ENCODE peak calls at places on chromosomes 3 and 15, in six cellular contexts. Z is mammary epithelial cell, Y is IMR-90, R is AG09319, O is fibroblast of mammary gland, C is breast epithelium. L is an unnamed sample.
A peak's percentile ranks its signal among the peaks of the same experiment; 100 is the strongest.

GRCh38 chr3:11541321-11542303 is 102.1 kb downstream of the VGLL4 start:
- DNase-seq in Z (no peak), Y (no peak), R (no peak), O (no peak), C (no peak), L (no peak)

GRCh38 chr15:81480645-81481053 is 106.6 kb upstream of the TMC3 start:
- DNase-seq in Z (peak; percentile 27), Y (peak; percentile 69), R (peak; percentile 29), O (peak; percentile 59), C (no peak), L (no peak)

GRCh38 chr15:40340038-40340739 is 550 bp downstream of the CCDC9B start:
- DNase-seq in Z (no peak), Y (peak; percentile 73), R (peak; percentile 54), O (peak; percentile 45), C (no peak), L (no peak)

GRCh38 chr3:146503459-146504202 is 34.3 kb upstream of the PLSCR2 start:
- DNase-seq in Z (peak; percentile 92), Y (peak; percentile 95), R (peak; percentile 44), O (peak; percentile 97), C (no peak), L (no peak)

GRCh38 chr15:22884344-22884743 is 45.9 kb downstream of the NIPA2 start:
- DNase-seq in Z (no peak), Y (no peak), R (no peak), O (no peak), C (no peak), L (no peak)

GRCh38 chr3:49617390-49618013 is 56.6 kb upstream of the APEH start:
- DNase-seq in Z (no peak), Y (no peak), R (no peak), O (no peak), C (no peak), L (no peak)

GRCh38 chr15:34366271-34367043 is 539 bp downstream of the LPCAT4 start:
- DNase-seq in Z (peak; percentile 74), Y (peak; percentile 36), R (no peak), O (peak; percentile 62), C (no peak), L (no peak)

GRCh38 chr3:8318002-8318649 is 183.5 kb upstream of the LMCD1 start:
- DNase-seq in Z (no peak), Y (peak; percentile 82), R (no peak), O (peak; percentile 55), C (no peak), L (no peak)

GRCh38 chr3:82506204-82506603 is 744.8 kb upstream of the GBE1 start:
- DNase-seq in Z (no peak), Y (no peak), R (no peak), O (no peak), C (no peak), L (no peak)

GRCh38 chr3:99250272-99250671 is 348.8 kb upstream of the DCBLD2 start:
- DNase-seq in Z (peak; percentile 78), Y (peak; percentile 58), R (no peak), O (peak; percentile 62), C (no peak), L (no peak)

GRCh38 chr3:45545476-45545875 is 49.1 kb upstream of the LIMD1 start:
- DNase-seq in Z (no peak), Y (peak; percentile 45), R (no peak), O (peak; percentile 51), C (no peak), L (no peak)

GRCh38 chr3:21618695-21619094 is 132.3 kb downstream of the ZNF385D start:
- DNase-seq in Z (no peak), Y (no peak), R (no peak), O (no peak), C (no peak), L (no peak)

GRCh38 chr3:113063126-113063894 is 72.5 kb downstream of the GTPBP8 start:
- DNase-seq in Z (peak; percentile 48), Y (no peak), R (no peak), O (peak; percentile 63), C (no peak), L (no peak)

GRCh38 chr3:107117922-107118576 is 259.2 kb upstream of the CCDC54 start:
- DNase-seq in Z (peak; percentile 41), Y (peak; percentile 80), R (peak; percentile 52), O (peak; percentile 86), C (no peak), L (no peak)

GRCh38 chr3:147410126-147410517 is 957 bp downstream of the ZIC1 start:
- DNase-seq in Z (no peak), Y (no peak), R (no peak), O (no peak), C (no peak), L (no peak)

GRCh38 chr3:184110316-184110725 is 13.5 kb downstream of the HTR3E start:
- DNase-seq in Z (peak; percentile 37), Y (peak; percentile 79), R (no peak), O (peak; percentile 74), C (no peak), L (no peak)

GRCh38 chr15:99442268-99442897 is 123.4 kb upstream of the MEF2A start:
- DNase-seq in Z (peak; percentile 71), Y (peak; percentile 90), R (peak; percentile 78), O (peak; percentile 92), C (peak; percentile 23), L (peak; percentile 47)

GRCh38 chr3:9153763-9154601 is 95.5 kb downstream of the SRGAP3 start:
- DNase-seq in Z (no peak), Y (no peak), R (peak; percentile 80), O (peak; percentile 99), C (peak; percentile 32), L (no peak)

GRCh38 chr3:131174752-131175151 is 148.1 kb downstream of the NEK11 start:
- DNase-seq in Z (peak; percentile 30), Y (no peak), R (no peak), O (peak; percentile 22), C (no peak), L (no peak)

GRCh38 chr3:81242871-81243270 is 518.6 kb downstream of the GBE1 start:
- DNase-seq in Z (no peak), Y (peak; percentile 3), R (no peak), O (peak; percentile 32), C (no peak), L (no peak)

GRCh38 chr3:138328341-138328740 is 1.3 kb downstream of the NME9 start:
- DNase-seq in Z (no peak), Y (peak; percentile 12), R (no peak), O (peak; percentile 53), C (no peak), L (no peak)

GRCh38 chr3:15368561-15369135 is 36.3 kb upstream of the SH3BP5 start:
- DNase-seq in Z (no peak), Y (no peak), R (no peak), O (no peak), C (no peak), L (no peak)

GRCh38 chr15:43150171-43150929 is 17.0 kb downstream of the TMEM62 start:
- DNase-seq in Z (peak; percentile 100), Y (peak; percentile 98), R (peak; percentile 74), O (peak; percentile 99), C (no peak), L (no peak)

GRCh38 chr3:11498646-11499045 is 145.1 kb downstream of the VGLL4 start:
- DNase-seq in Z (peak; percentile 43), Y (peak; percentile 78), R (no peak), O (peak; percentile 83), C (no peak), L (no peak)

GRCh38 chr3:134318166-134318565 is 56.1 kb downstream of the AMOTL2 start:
- DNase-seq in Z (no peak), Y (no peak), R (no peak), O (no peak), C (no peak), L (no peak)

GRCh38 chr3:116051586-116051985 is 393.7 kb downstream of the LSAMP start:
- DNase-seq in Z (no peak), Y (no peak), R (no peak), O (no peak), C (no peak), L (no peak)

GRCh38 chr3:116053017-116053416 is 392.3 kb downstream of the LSAMP start:
- DNase-seq in Z (no peak), Y (no peak), R (no peak), O (no peak), C (no peak), L (no peak)

GRCh38 chr3:116050311-116050710 is 395.0 kb downstream of the LSAMP start:
- DNase-seq in Z (no peak), Y (no peak), R (no peak), O (no peak), C (no peak), L (no peak)

GRCh38 chr3:116052602-116053001 is 392.7 kb downstream of the LSAMP start:
- DNase-seq in Z (no peak), Y (no peak), R (no peak), O (no peak), C (no peak), L (no peak)

DNA sequence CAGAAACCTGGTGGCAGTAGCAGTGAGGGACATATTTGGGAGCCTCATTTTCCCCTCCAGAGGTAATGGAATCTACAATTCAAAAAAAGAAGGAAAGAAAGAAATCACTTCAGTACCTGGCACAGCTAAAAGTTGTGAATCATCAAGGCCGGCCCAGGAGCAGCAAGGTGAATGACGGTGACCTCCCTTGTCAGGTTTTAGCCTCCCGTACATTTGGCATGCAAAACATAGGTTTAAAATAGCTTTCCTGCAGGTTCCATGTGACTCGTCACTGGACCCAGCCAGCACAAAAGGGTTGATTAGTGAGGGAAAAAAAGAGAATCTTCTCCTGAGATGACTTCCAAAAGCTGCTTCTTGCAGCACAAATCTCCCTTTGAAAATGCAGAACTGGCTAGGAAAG is 394.2 kb downstream of the LSAMP start:
- DNase-seq in Z (no peak), Y (no peak), R (no peak), O (no peak), C (no peak), L (no peak)
- TF ChIP-seq CTCF in Z (no peak), Y (no peak), R (no peak), O (no peak), C (no peak), L (no peak)

GRCh38 chr3:53604232-53604631 is 109.8 kb downstream of the CACNA1D start:
- DNase-seq in Z (no peak), Y (no peak), R (no peak), O (no peak), C (no peak), L (no peak)
- TF ChIP-seq CTCF in Z (peak; percentile 15), Y (no peak), R (no peak), O (no peak), C (no peak), L (no peak)

DNA sequence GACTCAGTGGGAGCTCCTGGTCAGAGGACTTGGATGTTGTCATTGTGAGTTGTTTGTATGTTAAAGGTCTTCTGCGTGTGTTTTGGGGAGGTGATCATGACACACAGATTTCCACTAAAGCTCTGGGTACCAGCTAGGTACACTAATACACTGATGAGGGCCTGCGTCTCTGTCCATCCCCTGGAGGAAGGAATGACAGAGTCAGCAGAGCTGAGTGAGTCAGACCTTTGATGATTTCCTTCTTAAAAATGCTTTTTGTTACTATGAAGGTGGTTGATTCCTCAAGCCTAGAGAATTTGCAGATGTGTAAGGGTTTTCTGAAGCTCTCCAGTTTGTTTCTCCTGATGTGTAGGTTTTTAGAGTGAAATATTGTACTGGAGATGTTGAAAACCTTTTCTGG is 424.1 kb upstream of the TPM1 start:
- DNase-seq in Z (peak; percentile 88), Y (peak; percentile 94), R (peak; percentile 24), O (peak; percentile 89), C (no peak), L (no peak)
- TF ChIP-seq CTCF in Z (peak; percentile 63), Y (peak; percentile 65), R (peak; percentile 57), O (peak; percentile 64), C (no peak), L (no peak)

DNA sequence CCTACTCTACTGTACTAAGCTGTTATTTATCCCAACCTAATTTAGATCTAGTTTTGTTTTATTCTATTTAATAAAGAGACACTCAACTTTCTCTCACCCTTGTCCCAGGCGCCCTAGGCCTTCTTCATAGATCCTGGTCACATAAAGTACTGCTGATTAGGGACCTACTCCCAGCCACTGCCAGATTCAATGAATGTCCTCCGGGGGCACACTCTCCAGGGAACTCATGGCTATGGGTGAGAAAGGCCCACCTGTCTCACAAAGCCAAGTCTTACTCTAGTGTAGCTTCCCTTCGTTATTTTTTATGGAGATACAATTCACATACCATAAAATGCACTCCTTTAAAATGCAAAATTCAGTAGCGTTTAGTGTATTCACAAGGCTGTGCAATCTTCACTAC is 87.9 kb downstream of the ADCY5 start:
- DNase-seq in Z (no peak), Y (no peak), R (no peak), O (no peak), C (no peak), L (no peak)
- TF ChIP-seq CTCF in Z (peak; percentile 15), Y (no peak), R (no peak), O (peak; percentile 4), C (no peak), L (peak; percentile 39)

L was measured in type B pancreatic cell.